ENCODE peak calls at places on chromosomes 4 and X, in four cellular contexts. W, G, M and T are unnamed samples.
A peak's percentile ranks its signal among the peaks of the same experiment; 100 is the strongest.

GRCh38 chrX:132622130-132622529 is 133.3 kb upstream of the MBNL3 start:
- DNase-seq in M (peak; percentile 49), W (no peak), G (no peak), T (no peak)

GRCh38 chrX:123846598-123847038 is 13.2 kb upstream of the XIAP start:
- DNase-seq in M (peak; percentile 64), G (no peak), W (no peak), T (peak; percentile 50)

GRCh38 chr4:123986268-123986798 is 589.7 kb downstream of the SPRY1 start:
- DNase-seq in W (no peak), M (no peak), G (no peak), T (no peak)

GRCh38 chr4:31923634-31924033 is 1203.5 kb downstream of the PCDH7 start:
- DNase-seq in M (peak; percentile 2), G (no peak), W (no peak), T (no peak)

GRCh38 chrX:70421618-70422017 is 1.5 kb upstream of the GDPD2 start:
- DNase-seq in M (no peak), G (no peak), W (no peak), T (no peak)

GRCh38 chr4:6826781-6827508 is 44.4 kb downstream of the KIAA0232 start:
- DNase-seq in G (no peak), M (peak; percentile 67), W (no peak), T (no peak)

GRCh38 chrX:149867488-149867887 is 13.5 kb upstream of the MAGEA8 start:
- DNase-seq in G (no peak), M (no peak), W (no peak), T (no peak)

GRCh38 chr4:26779674-26780073 is 81.0 kb upstream of the STIM2 start:
- DNase-seq in W (no peak), G (no peak), M (no peak), T (no peak)

GRCh38 chrX:18864390-18864920 is 119.5 kb downstream of the PHKA2 start:
- DNase-seq in W (no peak), G (no peak), M (no peak), T (no peak)

GRCh38 chr4:107066622-107067021 is 30.5 kb upstream of the DKK2 start:
- DNase-seq in M (no peak), G (no peak), W (no peak), T (no peak)

DNA sequence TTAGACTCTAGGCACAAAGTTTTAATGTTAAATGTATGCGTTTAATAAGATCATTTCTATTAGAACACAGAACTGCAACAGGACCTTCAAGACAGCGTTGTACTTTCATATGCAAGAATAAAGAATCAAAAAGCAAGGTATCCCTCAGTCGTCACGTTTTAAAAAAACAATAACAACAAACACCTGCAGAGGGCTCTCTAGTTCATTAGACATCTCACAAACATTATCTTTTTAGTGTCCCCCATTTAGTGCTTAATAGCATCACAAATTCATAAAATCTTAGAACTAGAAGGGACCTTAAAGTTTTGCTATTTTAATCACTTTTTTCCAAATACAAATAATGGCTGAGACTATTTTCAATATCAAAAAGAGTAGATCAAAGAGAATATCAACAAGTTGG is 236.6 kb downstream of the DCHS2 start:
- DNase-seq in M (peak; percentile 8), G (no peak), W (no peak), T (no peak)
- TF ChIP-seq CEBPB in M (no peak), G (no peak), W (no peak), T (no peak)

GRCh38 chr4:172843273-172843672 is 325.3 kb upstream of the GALNT7 start:
- DNase-seq in G (no peak), W (no peak), M (no peak), T (no peak)
- TF ChIP-seq RNF2 in G (no peak), W (no peak), M (no peak), T (no peak)

GRCh38 chrX:93673056-93673868 is at the start of gene NAP1L3:
- DNase-seq in W (peak; percentile 5), G (peak; percentile 44), M (no peak), T (peak; percentile 23)

GRCh38 chrX:93673869-93674271 is at the start of gene FAM133A:
- DNase-seq in W (no peak), G (no peak), M (no peak), T (peak; percentile 10)
- TF ChIP-seq CEBPB in W (no peak), G (no peak), M (no peak), T (no peak)

GRCh38 chr4:47913858-47914218 is 545 bp downstream of the NFXL1 start:
- DNase-seq in G (no peak), M (peak; percentile 54), W (peak; percentile 13), T (peak; percentile 6)
- TF ChIP-seq RNF2 in G (no peak), M (no peak), W (no peak), T (no peak)

GRCh38 chr4:89836031-89836777 is 757 bp downstream of the SNCA start:
- DNase-seq in M (peak; percentile 50), W (no peak), G (no peak), T (no peak)

GRCh38 chr4:89836897-89837384 is at the start of gene SNCA:
- DNase-seq in M (peak; percentile 45), W (no peak), G (peak; percentile 60), T (peak; percentile 28)

GRCh38 chr4:89839558-89839957 is 2.6 kb upstream of the SNCA start:
- DNase-seq in W (no peak), G (no peak), M (no peak), T (no peak)

GRCh38 chr4:89838005-89838404 is 1.0 kb upstream of the SNCA start:
- DNase-seq in M (peak; percentile 8), G (no peak), W (no peak), T (no peak)

GRCh38 chr4:89837385-89837995 is 529 bp upstream of the SNCA start:
- DNase-seq in G (peak; percentile 31), W (no peak), M (peak; percentile 10), T (peak; percentile 2)
- TF ChIP-seq CEBPB in G (no peak), W (no peak), M (no peak), T (no peak)

DNA sequence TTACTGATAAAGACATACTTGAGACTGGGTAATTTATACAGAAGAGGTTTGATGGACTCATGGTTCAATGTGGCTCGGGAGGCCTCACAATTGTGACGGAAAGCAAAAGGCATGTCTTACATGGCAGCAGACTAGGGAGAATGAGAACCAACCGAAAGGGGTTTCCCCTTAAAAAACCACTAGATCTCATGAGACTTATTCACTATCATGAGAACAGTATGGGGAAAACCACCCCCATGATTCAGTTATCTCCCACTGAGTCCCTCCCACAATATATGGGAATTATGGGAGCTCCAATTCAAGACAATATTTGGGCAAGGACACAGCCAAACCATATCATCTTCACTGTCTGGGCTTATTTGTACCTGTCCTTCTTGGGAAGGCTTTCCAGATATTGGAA is 22.8 kb upstream of the MUC7 start:
- DNase-seq in W (no peak), M (no peak), G (no peak), T (no peak)
- TF ChIP-seq RNF2 in W (no peak), M (no peak), G (no peak), T (no peak)

GRCh38 chr4:114598191-114599121 is at the start of gene UGT8:
- DNase-seq in W (no peak), M (peak; percentile 72), G (no peak), T (no peak)

GRCh38 chr4:114595207-114595606 is 3.4 kb upstream of the UGT8 start:
- DNase-seq in W (no peak), G (no peak), M (peak; percentile 44), T (no peak)

GRCh38 chr4:114599231-114600065 is 841 bp downstream of the UGT8 start:
- DNase-seq in M (peak; percentile 48), W (no peak), G (no peak), T (no peak)

GRCh38 chr4:114600066-114600552 is 1.5 kb downstream of the UGT8 start:
- DNase-seq in M (peak; percentile 31), G (no peak), W (no peak), T (no peak)

GRCh38 chr4:114597410-114598115 is 1.0 kb upstream of the UGT8 start:
- DNase-seq in G (no peak), M (no peak), W (no peak), T (no peak)
- TF ChIP-seq CEBPB in G (no peak), M (no peak), W (no peak), T (no peak)